ENCODE peak calls at places on chromosomes 11 and 22, in four cellular contexts. K is mesenchymal stem cell, F is MCF 10A, D is T-helper 17 cell. H is an unnamed sample.

GRCh38 chr22:46124383-46125144 is 25.8 kb upstream of the PPARA start:
- DNase-seq in F (peak), D (no peak), K (no peak), H (no peak)

GRCh38 chr22:28894320-28894719 is 10.9 kb downstream of the ZNRF3 start:
- DNase-seq in D (no peak), K (no peak), F (peak), H (peak)

GRCh38 chr11:56543157-56543556 is at the start of gene OR5M11:
- DNase-seq in D (no peak), K (no peak), F (no peak), H (no peak)

GRCh38 chr22:22060200-22061084 is 77.9 kb upstream of the TOP3B start:
- DNase-seq in D (no peak), F (peak), K (peak), H (peak)

GRCh38 chr11:46240861-46241260 is 36.6 kb upstream of the CREB3L1 start:
- DNase-seq in F (peak), K (peak), D (no peak), H (peak)

GRCh38 chr22:41047741-41048140 is 44.7 kb upstream of the EP300 start:
- DNase-seq in K (peak), D (no peak), F (peak), H (no peak)

GRCh38 chr22:44445307-44445680 is 52.7 kb downstream of the RTL6 start:
- DNase-seq in D (no peak), F (no peak), K (no peak), H (no peak)

GRCh38 chr11:2176389-2176900 is 4.8 kb upstream of the TH start:
- DNase-seq in K (no peak), D (no peak), F (no peak), H (no peak)

GRCh38 chr11:61417670-61418069 is 12.1 kb downstream of the CPSF7 start:
- DNase-seq in D (no peak), K (peak), F (no peak), H (no peak)

GRCh38 chr22:23216331-23217170 is 36.2 kb downstream of the BCR start:
- DNase-seq in K (no peak), D (peak), F (peak), H (no peak)

GRCh38 chr11:117815262-117815803 is 9.2 kb downstream of the FXYD2 start:
- DNase-seq in K (no peak), D (peak), F (no peak), H (no peak)

GRCh38 chr11:72777755-72778278 is 16.0 kb downstream of the STARD10 start:
- DNase-seq in K (no peak), D (no peak), F (no peak), H (no peak)

GRCh38 chr11:114304065-114304464 is 7.9 kb downstream of the NNMT start:
- DNase-seq in K (no peak), F (no peak), D (no peak), H (no peak)

GRCh38 chr11:60959445-60959844 is 7.5 kb upstream of the SLC15A3 start:
- DNase-seq in K (no peak), D (no peak), F (no peak), H (no peak)

GRCh38 chr22:30270841-30271240 is 4.2 kb upstream of the OSM start:
- DNase-seq in K (peak), F (peak), D (no peak), H (no peak)

GRCh38 chr11:114587398-114587953 is 8.1 kb downstream of the NXPE4 start:
- DNase-seq in K (no peak), F (no peak), D (no peak), H (no peak)

GRCh38 chr11:126115820-126116319 is 53.2 kb upstream of the CDON start:
- DNase-seq in K (peak), F (peak), D (no peak), H (peak)

GRCh38 chr11:116225784-116226410 is 546.9 kb downstream of the BUD13 start:
- DNase-seq in D (no peak), K (no peak), F (no peak), H (no peak)

GRCh38 chr11:27285761-27286160 is 77.3 kb downstream of the CCDC34 start:
- DNase-seq in D (no peak), K (no peak), F (no peak), H (no peak)

GRCh38 chr11:15055620-15056356 is 17.6 kb upstream of the CALCB start:
- DNase-seq in D (no peak), K (no peak), F (peak), H (peak)

GRCh38 chr11:73156114-73156513 is 14.0 kb upstream of the FCHSD2 start:
- DNase-seq in F (no peak), D (no peak), K (no peak), H (no peak)

GRCh38 chr11:46298699-46299424 is 21.4 kb downstream of the CREB3L1 start:
- DNase-seq in K (peak), F (peak), D (no peak), H (peak)

GRCh38 chr11:2252018-2252417 is 18.4 kb downstream of the ASCL2 start:
- DNase-seq in F (no peak), K (no peak), D (no peak), H (no peak)

GRCh38 chr22:49086606-49087157 is 741.0 kb downstream of the BRD1 start:
- DNase-seq in D (no peak), K (no peak), F (no peak), H (no peak)

GRCh38 chr11:94043241-94043640 is 22.1 kb downstream of the HEPHL1 start:
- DNase-seq in D (no peak), F (no peak), K (no peak), H (no peak)

GRCh38 chr22:27996981-27997380 is 77.9 kb upstream of the PITPNB start:
- DNase-seq in D (no peak), F (no peak), K (no peak), H (no peak)

GRCh38 chr11:79397252-79397651 is 43.6 kb downstream of the TENM4 start:
- DNase-seq in K (no peak), F (no peak), D (no peak), H (peak)

GRCh38 chr11:12831471-12832202 is 157.4 kb downstream of the TEAD1 start:
- DNase-seq in K (no peak), F (no peak), D (no peak), H (peak)

GRCh38 chr22:44616461-44616860 is 85.5 kb upstream of the PRR5 start:
- DNase-seq in F (no peak), K (no peak), D (no peak), H (no peak)

GRCh38 chr11:35662061-35662648 is 420 bp upstream of the TRIM44 start:
- DNase-seq in F (no peak), K (no peak), D (no peak), H (peak)

GRCh38 chr11:2777871-2778629 is 78.3 kb upstream of the KCNQ1OT1 start:
- DNase-seq in D (peak), F (no peak), K (no peak), H (no peak)

GRCh38 chr22:50209893-50210292 is 9.1 kb downstream of the SELENOO start:
- DNase-seq in K (peak), F (peak), D (peak), H (peak)

GRCh38 chr22:28710112-28710888 is 30.7 kb upstream of the TTC28 start:
- DNase-seq in F (peak), D (no peak), K (peak), H (peak)

GRCh38 chr11:114017723-114018122 is 41.8 kb upstream of the ZBTB16 start:
- DNase-seq in D (no peak), K (no peak), F (peak), H (no peak)

GRCh38 chr11:74057251-74058151 is 48.6 kb upstream of the UCP3 start:
- DNase-seq in K (peak), F (peak), D (no peak), H (peak)

GRCh38 chr22:22696104-22696503 is 51.7 kb downstream of the GGTLC2 start:
- DNase-seq in K (no peak), F (no peak), D (no peak), H (no peak)

GRCh38 chr22:47107431-47107830 is 345.0 kb downstream of the TBC1D22A start:
- DNase-seq in F (peak), K (peak), D (no peak), H (peak)

GRCh38 chr11:59787816-59788215 is 22.8 kb downstream of the MRPL16 start:
- DNase-seq in D (no peak), K (peak), F (peak), H (peak)

GRCh38 chr11:111785886-111786412 is 19.8 kb upstream of the PPP2R1B start:
- DNase-seq in F (no peak), D (no peak), K (no peak), H (no peak)

H was measured in bronchial epithelial cell.